ENCODE peak calls at places on chromosomes 7 and 10, in six cellular contexts. H is H1, J is neural progenitor cell, K is endothelial cell of umbilical vein, U is PC-3, M is HepG2. T is an unnamed sample.

GRCh38 chr7:94375713-94376112 is 19.0 kb upstream of the COL1A2 start:
- DNase-seq in H (no peak), J (no peak), K (peak), U (no peak), M (no peak), T (peak)

GRCh38 chr10:114859227-114859626 is 37.6 kb downstream of the FHIP2A start:
- DNase-seq in H (no peak), J (no peak), K (no peak), U (no peak), M (no peak), T (no peak)

GRCh38 chr10:21078410-21079329 is 181.6 kb upstream of the NEBL start:
- DNase-seq in H (peak), J (peak), K (peak), U (peak), M (peak), T (peak)

GRCh38 chr7:157827045-157827862 is 490.4 kb downstream of the DNAJB6 start:
- DNase-seq in H (no peak), J (no peak), K (no peak), U (no peak), M (no peak), T (no peak)

GRCh38 chr7:31368620-31369019 is 28.1 kb upstream of the NEUROD6 start:
- DNase-seq in H (no peak), J (no peak), K (no peak), U (no peak), M (no peak), T (no peak)

GRCh38 chr7:100396421-100396982 is 23.2 kb downstream of the PILRA start:
- DNase-seq in H (no peak), J (no peak), K (no peak), U (no peak), M (no peak), T (no peak)

GRCh38 chr10:24465124-24465874 is 256.4 kb downstream of the KIAA1217 start:
- DNase-seq in H (no peak), J (no peak), K (no peak), U (peak), M (no peak), T (no peak)

GRCh38 chr7:116588225-116588624 is 63.4 kb downstream of the CAV1 start:
- DNase-seq in H (no peak), J (peak), K (peak), U (peak), M (no peak), T (no peak)

GRCh38 chr7:123994449-123994848 is 38.4 kb downstream of the TMEM229A start:
- DNase-seq in H (no peak), J (peak), K (no peak), U (no peak), M (no peak), T (no peak)

GRCh38 chr10:93075369-93076221 is 1.9 kb downstream of the CYP26A1 start:
- DNase-seq in H (no peak), J (peak), K (no peak), U (no peak), M (no peak), T (no peak)

GRCh38 chr10:61621538-61622150 is 41.1 kb upstream of the CABCOCO1 start:
- DNase-seq in H (no peak), J (peak), K (peak), U (peak), M (peak), T (no peak)

GRCh38 chr7:30633223-30633622 is 38.5 kb downstream of the GARS1 start:
- DNase-seq in H (no peak), J (no peak), K (no peak), U (no peak), M (no peak), T (no peak)

GRCh38 chr10:132102071-132102716 is 36.4 kb downstream of the JAKMIP3 start:
- DNase-seq in H (no peak), J (no peak), K (no peak), U (no peak), M (no peak), T (no peak)

GRCh38 chr7:105298004-105298403 is 90.7 kb downstream of the SRPK2 start:
- DNase-seq in H (no peak), J (no peak), K (no peak), U (no peak), M (no peak), T (no peak)

GRCh38 chr7:107338080-107338479 is 131.8 kb upstream of the GPR22 start:
- DNase-seq in H (no peak), J (no peak), K (no peak), U (no peak), M (no peak), T (no peak)

GRCh38 chr10:28241766-28242399 is 61.0 kb downstream of the MPP7 start:
- DNase-seq in H (no peak), J (peak), K (peak), U (peak), M (peak), T (peak)

GRCh38 chr7:24912874-24913514 is 67.0 kb downstream of the OSBPL3 start:
- DNase-seq in H (no peak), J (no peak), K (no peak), U (no peak), M (no peak), T (no peak)

GRCh38 chr10:22704348-22705341 is 9.7 kb downstream of the PIP4K2A start:
- DNase-seq in H (no peak), J (no peak), K (no peak), U (no peak), M (no peak), T (no peak)

GRCh38 chr7:55552320-55553086 is 19.8 kb downstream of the VOPP1 start:
- DNase-seq in H (no peak), J (no peak), K (peak), U (peak), M (no peak), T (peak)

GRCh38 chr7:3461923-3462322 is 160.9 kb downstream of the SDK1 start:
- DNase-seq in H (no peak), J (no peak), K (no peak), U (no peak), M (no peak), T (no peak)

DNA sequence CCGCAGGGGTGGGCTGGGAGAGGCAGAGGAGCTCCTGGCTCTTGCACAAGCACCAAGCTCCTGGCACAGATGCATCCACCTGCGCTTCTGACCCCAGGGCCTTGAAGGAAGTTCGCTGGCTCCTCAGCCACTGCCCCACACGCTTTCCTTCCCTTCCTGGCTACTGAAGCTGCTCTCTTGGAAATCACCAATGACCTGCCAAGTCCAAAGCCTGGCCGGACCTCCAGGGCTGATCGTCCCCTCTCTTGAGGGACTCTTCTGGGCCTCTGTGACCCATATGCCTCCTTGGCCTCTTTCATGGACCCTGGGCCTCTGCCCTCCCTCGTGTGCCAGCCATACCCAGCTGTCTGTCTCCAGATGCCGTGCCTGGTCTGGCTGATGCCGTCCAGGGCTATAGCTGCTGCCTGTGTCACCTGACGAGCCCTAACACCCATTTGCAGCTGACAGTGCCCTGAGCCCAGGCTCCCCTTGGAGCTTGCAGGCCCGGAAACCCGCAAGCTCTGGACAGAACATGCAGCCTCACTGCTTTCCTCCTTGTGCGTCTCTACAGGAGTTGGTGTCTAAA is 113.4 kb downstream of the PRKAG2 start:
- DNase-seq in H (no peak), J (no peak), K (no peak), U (no peak), M (no peak), T (no peak)
- TF ChIP-seq EZH2 in H (no peak), J (no peak), K (no peak), U (no peak), M (no peak), T (no peak)

DNA sequence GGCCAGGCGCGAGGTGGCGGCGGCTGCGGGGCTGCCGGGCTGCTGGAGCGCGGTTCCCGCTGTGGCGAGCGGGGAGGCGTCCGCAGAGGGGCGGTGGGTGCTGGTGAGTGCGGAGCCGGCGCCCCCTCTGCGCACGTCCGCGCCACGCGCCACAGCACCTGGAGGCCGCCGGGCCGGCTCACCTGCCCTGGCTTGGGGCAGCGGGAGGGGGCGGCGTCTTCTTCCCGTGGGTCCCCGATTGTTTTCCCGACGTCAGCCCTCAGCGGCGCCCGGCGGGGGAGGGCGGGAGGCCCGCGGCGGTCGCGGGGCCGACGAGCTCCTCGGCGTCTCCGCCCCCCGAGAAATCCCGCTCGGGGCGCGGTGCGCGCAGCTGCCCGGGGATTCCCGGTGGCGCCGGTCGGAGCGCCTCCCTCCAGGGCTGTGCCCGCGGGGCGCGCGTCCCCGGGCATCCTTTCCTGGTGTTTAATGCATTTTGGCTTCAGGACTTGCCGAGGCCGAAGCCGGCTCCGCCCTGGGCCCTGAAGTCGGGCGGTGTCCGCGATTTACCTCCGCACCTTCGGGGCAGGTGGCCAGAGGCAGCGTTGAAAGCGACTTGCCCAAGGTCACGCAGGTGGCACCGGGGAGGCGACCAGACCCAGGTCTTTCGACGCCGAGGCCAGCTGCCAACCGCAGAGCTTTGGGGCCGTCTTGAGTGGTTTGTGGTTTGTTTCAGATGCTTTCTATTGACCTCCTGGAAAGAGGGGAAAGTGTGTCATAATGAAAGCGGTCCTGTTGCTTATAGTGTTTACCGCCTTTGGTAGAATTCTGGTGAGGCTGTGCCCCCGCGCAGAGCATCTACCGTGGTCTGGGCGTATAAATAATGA is 582 bp downstream of the PLEKHA1 start:
- DNase-seq in H (no peak), J (peak), K (peak), U (peak), M (peak), T (peak)
- TF ChIP-seq EZH2 in H (peak), J (no peak), K (no peak), U (no peak), M (no peak), T (no peak)

DNA sequence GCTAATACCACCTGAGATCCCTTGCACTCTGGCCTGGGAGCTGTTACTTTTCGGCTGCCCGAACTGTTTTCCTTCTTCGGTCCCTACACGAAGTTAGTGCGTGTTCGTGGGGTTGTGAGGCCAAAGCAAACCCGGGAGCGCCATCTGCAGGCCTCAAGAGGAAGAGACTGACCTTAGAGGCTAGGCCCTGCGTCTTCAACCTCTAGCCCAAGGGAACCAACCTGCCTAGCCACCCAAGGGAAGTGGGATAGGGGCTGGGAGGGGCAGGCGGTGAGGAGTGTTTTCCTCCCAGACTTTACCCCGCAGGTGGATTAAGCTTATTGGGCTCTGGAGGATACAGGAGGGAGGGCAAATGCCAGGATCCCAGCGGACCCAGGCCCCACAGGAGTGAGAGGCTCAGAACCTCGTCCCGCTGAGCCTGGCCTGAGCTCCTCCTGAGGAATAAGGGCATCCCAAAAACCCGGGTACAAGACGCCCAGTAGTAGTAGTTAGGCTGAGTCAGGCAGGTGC is 1.7 kb upstream of the PAX2 start:
- DNase-seq in H (no peak), J (peak), K (peak), U (peak), M (peak), T (peak)
- TF ChIP-seq EZH2 in H (no peak), J (no peak), K (peak), U (no peak), M (peak), T (no peak)

DNA sequence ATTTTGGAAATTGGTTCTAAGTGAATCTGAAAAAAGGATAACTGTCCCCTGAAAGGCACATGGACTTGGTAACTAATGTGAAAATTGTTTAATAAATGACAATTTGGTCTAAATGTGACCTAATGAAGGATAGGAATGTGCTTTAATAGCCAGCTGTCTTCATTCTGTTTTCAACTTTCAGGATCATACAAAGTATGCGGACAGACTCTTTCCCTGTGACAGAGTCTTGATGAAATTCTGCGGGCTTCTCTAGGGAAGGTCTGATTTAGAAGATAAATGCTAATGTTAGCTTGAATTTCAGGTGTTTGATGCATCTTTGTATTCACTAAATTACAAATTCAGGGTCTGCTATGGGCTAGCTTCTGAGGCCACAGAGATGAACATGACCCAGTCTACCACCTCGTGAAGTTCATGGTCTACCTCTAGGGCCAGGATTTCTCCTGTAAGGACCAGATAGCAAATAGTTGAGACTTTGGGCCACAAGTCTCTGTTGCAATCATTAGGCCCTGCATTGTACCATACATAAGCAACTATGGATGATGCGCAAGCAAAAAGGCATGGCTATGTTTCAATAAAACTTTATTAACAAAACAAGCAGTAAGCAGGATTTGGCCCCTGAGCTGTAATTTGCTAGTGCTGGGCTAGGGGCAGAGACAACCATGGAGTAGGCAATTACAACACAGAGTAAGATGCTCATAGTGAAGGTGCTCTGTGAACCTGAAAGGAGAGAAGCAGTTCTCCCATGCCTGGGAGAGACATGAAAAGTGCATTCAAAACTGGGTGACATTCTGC is 368.6 kb downstream of the INHBA start:
- DNase-seq in H (no peak), J (no peak), K (no peak), U (no peak), M (no peak), T (no peak)
- TF ChIP-seq EZH2 in H (no peak), J (no peak), K (no peak), U (no peak), M (no peak), T (no peak)

T was measured in A673.